ENCODE peak calls at places on chromosomes 7 and 10, in ten cellular contexts. Y, F, U, L, K, Q, I, J, B and C are unnamed samples.

GRCh38 chr10:15196335-15196834 is 27.9 kb upstream of the NMT2 start:
- DNase-seq in L (no peak), U (no peak), K (no peak), Y (no peak), F (no peak), B (no peak), J (no peak), Q (no peak), I (no peak), C (no peak)

GRCh38 chr10:34954142-34954541 is 136.0 kb downstream of the CUL2 start:
- DNase-seq in L (peak), I (no peak), U (no peak), Y (no peak), F (no peak), B (no peak), J (no peak), K (peak), Q (no peak), C (no peak)

GRCh38 chr7:153638821-153639435 is 413.3 kb upstream of the DPP6 start:
- DNase-seq in J (no peak), K (no peak), L (no peak), I (no peak), U (no peak), Q (no peak), F (no peak), B (no peak), Y (no peak), C (no peak)

GRCh38 chr7:87926581-87927461 is 7.2 kb upstream of the ADAM22 start:
- DNase-seq in B (no peak), L (no peak), U (peak), I (no peak), Y (no peak), J (no peak), F (no peak), K (no peak), Q (no peak), C (no peak)

GRCh38 chr10:114709966-114710365 is 51.9 kb upstream of the ABLIM1 start:
- DNase-seq in U (no peak), J (no peak), I (no peak), Q (peak), K (no peak), B (no peak), F (no peak), Y (no peak), L (no peak), C (no peak)

GRCh38 chr7:36889182-36889581 is 164.9 kb upstream of the AOAH start:
- DNase-seq in U (no peak), I (no peak), Q (no peak), J (no peak), L (no peak), Y (no peak), B (no peak), F (no peak), K (no peak), C (no peak)

GRCh38 chr10:15725603-15726002 is 5.9 kb upstream of the ITGA8 start:
- DNase-seq in B (no peak), Q (no peak), I (no peak), Y (peak), U (peak), K (peak), J (peak), L (no peak), F (no peak), C (no peak)

GRCh38 chr7:120156476-120156875 is 116.5 kb upstream of the KCND2 start:
- DNase-seq in U (no peak), Q (no peak), J (no peak), Y (no peak), L (no peak), B (no peak), F (no peak), K (no peak), I (no peak), C (no peak)

GRCh38 chr7:112982441-112983063 is 104.1 kb downstream of the GPR85 start:
- DNase-seq in Y (no peak), K (no peak), B (no peak), I (no peak), J (no peak), Q (no peak), F (no peak), L (no peak), U (no peak), C (no peak)

GRCh38 chr7:113636727-113637421 is 281.9 kb downstream of the PPP1R3A start:
- DNase-seq in K (no peak), U (no peak), B (no peak), J (no peak), I (no peak), Y (no peak), L (no peak), F (no peak), Q (no peak), C (no peak)